ENCODE peak calls at places on chromosomes 13 and 19, in nine cellular contexts. Z is heart left ventricle, R is suprapubic skin, Q is endothelial cell of umbilical vein, Y is stomach, D is ovary, V is vagina, C is Peyer's patch, X is IMR-90. S is an unnamed sample. For H3K4me1, the result is how much of the 10 kb centered on the place peaks cover.

GRCh38 chr19:28291874-28292273 is 921.1 kb downstream of the UQCRFS1 start:
- DNase-seq in R (no peak), D (no peak), C (no peak), Y (no peak), Q (no peak), V (peak), X (no peak), Z (no peak), S (no peak)

GRCh38 chr13:23673354-23673753 is 103.1 kb downstream of the TNFRSF19 start:
- DNase-seq in Z (no peak), X (peak), Q (no peak), R (no peak), C (no peak), V (no peak), D (no peak), Y (no peak), S (no peak)

GRCh38 chr13:33441015-33441414 is 155.5 kb upstream of the STARD13 start:
- DNase-seq in C (no peak), V (no peak), R (no peak), Q (peak), D (no peak), X (peak), Y (peak), Z (no peak), S (peak)

GRCh38 chr13:23771966-23772365 is 117.2 kb downstream of the MIPEP start:
- DNase-seq in Q (no peak), R (no peak), X (no peak), C (no peak), Y (no peak), D (no peak), Z (no peak), V (no peak), S (no peak)

GRCh38 chr19:19263886-19264487 is 9.1 kb downstream of the TM6SF2 start:
- DNase-seq in Y (no peak), Z (no peak), V (no peak), R (no peak), C (no peak), D (no peak), Q (no peak), X (no peak), S (no peak)

GRCh38 chr19:8194528-8195275 is 14.5 kb upstream of the CERS4 start:
- DNase-seq in R (no peak), Z (peak), D (no peak), Q (no peak), Y (peak), C (no peak), V (no peak), X (no peak), S (peak)

GRCh38 chr19:4319067-4319718 is 14.8 kb downstream of the FSD1 start:
- DNase-seq in X (no peak), Z (no peak), Q (no peak), D (no peak), V (no peak), C (no peak), R (no peak), Y (no peak), S (no peak)

GRCh38 chr19:50344661-50345318 is 15.6 kb upstream of the KCNC3 start:
- DNase-seq in D (no peak), Y (no peak), X (no peak), R (no peak), V (no peak), Z (no peak), C (no peak), Q (no peak), S (no peak)

GRCh38 chr13:112870737-112871287 is 98.2 kb upstream of the MCF2L start:
- DNase-seq in R (no peak), V (no peak), Y (no peak), X (no peak), Z (no peak), Q (no peak), C (no peak), D (peak), S (no peak)

GRCh38 chr13:51556740-51557139 is 27.5 kb upstream of the WDFY2 start:
- DNase-seq in C (no peak), R (no peak), V (no peak), Y (no peak), D (no peak), X (no peak), Z (no peak), Q (no peak), S (no peak)

GRCh38 chr13:38872693-38873092 is 117.9 kb downstream of the STOML3 start:
- DNase-seq in X (peak), Y (no peak), Z (no peak), R (no peak), Q (peak), V (no peak), C (no peak), D (peak), S (peak)

GRCh38 chr13:111898956-111899713 is 167.8 kb upstream of the SOX1 start:
- DNase-seq in C (no peak), Z (no peak), D (no peak), V (peak), X (no peak), Q (no peak), Y (no peak), R (no peak), S (no peak)

GRCh38 chr19:13044160-13044853 is 49.0 kb downstream of the NFIX start:
- DNase-seq in X (peak), Z (no peak), Y (no peak), D (no peak), V (no peak), R (no peak), Q (no peak), C (no peak), S (no peak)

GRCh38 chr19:6718741-6719539 is 1.5 kb downstream of the C3 start:
- DNase-seq in C (no peak), Q (no peak), Z (peak), D (no peak), Y (no peak), V (no peak), R (peak), X (no peak), S (no peak)

DNA sequence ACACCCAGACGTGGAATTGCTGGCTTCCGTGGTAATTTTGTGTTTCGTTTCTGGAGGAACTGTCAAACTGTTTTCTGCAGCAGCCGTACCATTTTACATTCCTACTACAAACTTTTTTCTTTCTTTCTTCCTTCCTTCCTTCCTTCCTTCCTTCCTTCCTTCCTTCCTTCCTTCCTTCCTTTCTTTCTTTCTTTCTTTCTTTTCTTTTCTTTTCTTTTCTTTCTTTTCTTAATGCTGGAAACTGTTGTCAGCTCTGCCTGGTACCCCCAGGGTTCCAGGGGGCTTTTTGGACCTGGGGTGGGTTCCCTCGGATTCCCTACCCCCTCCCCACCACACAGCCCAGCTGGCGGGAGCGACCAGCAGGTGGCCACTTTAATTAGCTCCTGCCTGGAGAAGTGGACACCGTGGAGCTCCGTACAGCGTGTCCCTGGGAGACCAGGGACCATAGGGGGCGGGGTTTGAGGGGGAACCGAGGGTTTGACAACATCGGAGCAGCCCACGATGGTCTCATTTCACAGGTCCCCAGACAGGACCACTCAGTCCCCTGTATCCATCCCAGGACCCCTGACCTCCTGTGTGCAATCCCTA is 24.4 kb downstream of the CELF5 start:
- DNase-seq in Q (no peak), Y (no peak), C (no peak), D (no peak), Z (no peak), X (no peak), R (no peak), V (no peak), S (no peak)
- H3K4me1 ChIP-seq in Q (under half), Y (under half), C (under half), D (under half), Z (under half), X (under half), R (under half), V (under half), S (under half)

GRCh38 chr19:10502524-10503001 is 593 bp downstream of the KEAP1 start:
- DNase-seq in R (peak), X (peak), V (peak), Q (peak), C (peak), Y (peak), Z (peak), D (peak), S (peak)
- TF ChIP-seq POLR2A in R (peak), X (peak), V (no peak), Q (peak), C (peak), Y (no peak), Z (no peak), D (peak), S (peak)

DNA sequence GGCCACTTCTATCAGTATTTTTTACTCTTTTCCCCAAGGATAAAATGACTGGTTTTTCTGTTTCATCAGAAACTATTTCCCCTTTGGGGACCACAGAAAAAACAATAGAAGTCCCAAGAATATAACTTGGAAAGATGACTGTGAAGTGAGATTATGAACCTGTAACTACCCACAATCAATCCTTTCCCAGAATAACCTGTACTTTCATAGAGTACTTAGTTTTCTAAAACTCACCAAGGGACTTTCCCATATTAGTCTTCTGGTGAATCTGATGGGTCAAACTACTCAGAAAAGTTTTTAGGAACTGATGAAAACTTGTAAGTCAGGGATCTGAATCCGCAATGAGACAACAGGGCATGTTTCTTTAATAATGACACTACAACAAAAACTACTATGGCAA is 62.6 kb downstream of the STK24 start:
- DNase-seq in Y (no peak), Q (no peak), D (no peak), Z (no peak), R (no peak), V (no peak), X (no peak), C (no peak), S (no peak)
- H3K4me1 ChIP-seq in Y (half or more), Q (under half), D (under half), Z (under half), R (half or more), V (half or more), X (under half), C (under half), S (under half)

GRCh38 chr19:39384839-39385568 is 5.9 kb downstream of the PAF1 start:
- DNase-seq in X (no peak), R (no peak), Z (no peak), C (no peak), V (no peak), Y (no peak), Q (no peak), D (no peak), S (no peak)

GRCh38 chr19:39388657-39389056 is 2.2 kb downstream of the PAF1 start:
- DNase-seq in Q (no peak), D (no peak), R (no peak), Y (no peak), C (no peak), V (no peak), Z (no peak), X (no peak), S (no peak)

GRCh38 chr19:39382991-39383828 is 7.7 kb downstream of the PAF1 start:
- DNase-seq in C (no peak), Y (no peak), V (no peak), Z (no peak), D (no peak), Q (no peak), R (no peak), X (no peak), S (no peak)

GRCh38 chr19:39386557-39386956 is 4.3 kb downstream of the PAF1 start:
- DNase-seq in X (no peak), Z (no peak), D (no peak), C (no peak), Q (no peak), V (no peak), R (no peak), Y (no peak), S (no peak)

GRCh38 chr19:39385629-39386411 is 5.1 kb downstream of the PAF1 start:
- DNase-seq in D (no peak), V (no peak), X (no peak), C (no peak), R (no peak), Z (no peak), Y (no peak), Q (no peak), S (no peak)
- TF ChIP-seq POLR2A in D (no peak), V (no peak), X (no peak), C (no peak), R (no peak), Z (no peak), Y (no peak), Q (no peak), S (no peak)

S was measured in transverse colon.